ENCODE peak calls at places on chromosome X, in six cellular contexts. One of them, this sample, is unnamed. For H3K4me1, the result is how much of the 10 kb centered on the place peaks cover.

GRCh38 chrX:2627272-2627867 is 63.7 kb upstream of the CD99 start:
- DNase-seq in tibial nerve: no peak
- DNase-seq in H1: peak
- DNase-seq in heart left ventricle: no peak
- DNase-seq in Peyer's patch: no peak
- DNase-seq in IMR-90: peak
- DNase-seq in this sample: peak

GRCh38 chrX:2828404-2829065 is at the start of gene GYG2:
- DNase-seq in H1: peak
- DNase-seq in IMR-90: peak
- DNase-seq in heart left ventricle: no peak
- DNase-seq in tibial nerve: no peak
- DNase-seq in Peyer's patch: no peak
- DNase-seq in this sample: no peak

GRCh38 chrX:41108007-41108683 is 22.9 kb downstream of the USP9X start:
- DNase-seq in Peyer's patch: no peak
- DNase-seq in heart left ventricle: no peak
- DNase-seq in IMR-90: no peak
- DNase-seq in H1: no peak
- DNase-seq in tibial nerve: no peak
- DNase-seq in this sample: no peak

GRCh38 chrX:45907776-45908175 is 637.4 kb downstream of the ZNF674 start:
- DNase-seq in tibial nerve: no peak
- DNase-seq in IMR-90: no peak
- DNase-seq in Peyer's patch: no peak
- DNase-seq in heart left ventricle: no peak
- DNase-seq in H1: no peak
- DNase-seq in this sample: no peak

GRCh38 chrX:48179691-48180090 is 16.9 kb downstream of the SSX5 start:
- DNase-seq in heart left ventricle: no peak
- DNase-seq in H1: no peak
- DNase-seq in Peyer's patch: no peak
- DNase-seq in tibial nerve: no peak
- DNase-seq in IMR-90: no peak
- DNase-seq in this sample: no peak

GRCh38 chrX:64093761-64094160 is 111.7 kb downstream of the AMER1 start:
- DNase-seq in heart left ventricle: no peak
- DNase-seq in IMR-90: peak
- DNase-seq in H1: no peak
- DNase-seq in tibial nerve: no peak
- DNase-seq in Peyer's patch: no peak
- DNase-seq in this sample: no peak

GRCh38 chrX:6849711-6850415 is 297.6 kb upstream of the STS start:
- DNase-seq in Peyer's patch: no peak
- DNase-seq in IMR-90: peak
- DNase-seq in heart left ventricle: no peak
- DNase-seq in H1: no peak
- DNase-seq in tibial nerve: no peak
- DNase-seq in this sample: no peak

GRCh38 chrX:68694429-68695205 is 47.2 kb downstream of the STARD8 start:
- DNase-seq in H1: no peak
- DNase-seq in heart left ventricle: no peak
- DNase-seq in IMR-90: no peak
- DNase-seq in Peyer's patch: no peak
- DNase-seq in tibial nerve: no peak
- DNase-seq in this sample: no peak

GRCh38 chrX:112819013-112819635 is 21.5 kb downstream of the AMOT start:
- DNase-seq in tibial nerve: no peak
- DNase-seq in IMR-90: peak
- DNase-seq in heart left ventricle: no peak
- DNase-seq in Peyer's patch: peak
- DNase-seq in H1: no peak
- DNase-seq in this sample: no peak

GRCh38 chrX:41734530-41734929 is 10.5 kb downstream of the GPR82 start:
- DNase-seq in tibial nerve: no peak
- DNase-seq in heart left ventricle: no peak
- DNase-seq in Peyer's patch: no peak
- DNase-seq in H1: no peak
- DNase-seq in IMR-90: peak
- DNase-seq in this sample: no peak

GRCh38 chrX:78092296-78092695 is 11.8 kb upstream of the PGK1 start:
- DNase-seq in tibial nerve: no peak
- DNase-seq in heart left ventricle: no peak
- DNase-seq in Peyer's patch: no peak
- DNase-seq in H1: peak
- DNase-seq in IMR-90: peak
- DNase-seq in this sample: no peak

GRCh38 chrX:8748855-8749254 is 16.9 kb upstream of the ANOS1 start:
- DNase-seq in heart left ventricle: no peak
- DNase-seq in tibial nerve: no peak
- DNase-seq in Peyer's patch: no peak
- DNase-seq in H1: no peak
- DNase-seq in IMR-90: peak
- DNase-seq in this sample: no peak

GRCh38 chrX:57074458-57074857 is 46.9 kb downstream of the SPIN2B start:
- DNase-seq in heart left ventricle: no peak
- DNase-seq in H1: no peak
- DNase-seq in tibial nerve: no peak
- DNase-seq in Peyer's patch: no peak
- DNase-seq in IMR-90: no peak
- DNase-seq in this sample: no peak

GRCh38 chrX:111100191-111100590 is 4.2 kb downstream of the PAK3 start:
- DNase-seq in heart left ventricle: no peak
- DNase-seq in H1: peak
- DNase-seq in Peyer's patch: no peak
- DNase-seq in IMR-90: peak
- DNase-seq in tibial nerve: no peak
- DNase-seq in this sample: no peak

DNA sequence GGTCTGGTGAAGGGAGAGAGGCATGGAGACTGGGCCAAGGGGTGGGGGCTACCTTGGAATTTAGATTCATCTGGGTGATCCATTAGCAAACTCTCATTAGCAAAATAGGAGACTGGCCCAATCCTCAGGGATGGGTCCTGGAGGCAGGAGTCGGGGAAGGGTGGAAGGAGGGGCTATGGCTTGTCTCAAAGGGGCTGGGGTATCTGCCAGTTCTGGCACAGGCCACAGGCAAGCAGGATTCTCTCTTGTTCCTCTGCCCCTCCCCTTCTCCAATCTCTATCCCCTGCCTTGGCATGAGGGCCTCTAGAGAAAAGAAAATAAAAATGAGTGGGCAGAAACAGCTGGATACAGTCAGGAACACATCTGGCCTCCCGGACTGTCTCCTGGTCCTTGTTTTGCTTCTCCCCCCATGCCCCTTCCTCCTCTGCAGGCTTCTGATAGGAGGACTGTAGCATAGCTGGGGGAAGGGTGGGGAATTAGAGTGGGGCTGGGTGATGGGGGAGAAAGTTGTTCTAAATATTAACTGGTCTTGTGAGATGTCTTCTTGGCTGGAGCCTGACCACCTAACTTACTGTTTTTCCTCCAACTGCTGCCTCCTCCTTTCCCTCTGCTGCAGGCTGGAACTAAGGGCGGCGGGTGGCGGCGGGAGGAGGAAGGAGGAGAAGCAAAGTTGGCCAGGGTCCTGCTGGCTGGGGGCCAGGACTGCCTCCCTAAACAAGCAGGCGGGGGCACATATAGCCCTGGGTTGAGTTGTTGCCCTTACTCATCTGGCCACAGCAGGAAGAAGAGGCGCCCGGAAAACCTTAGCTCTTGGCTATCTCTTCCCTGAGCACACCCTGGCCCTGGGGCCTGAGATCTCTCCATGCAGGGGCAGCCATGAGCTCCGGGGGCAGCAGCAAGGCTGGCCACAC is 53.3 kb upstream of the LAS1L start:
- DNase-seq in H1: no peak
- DNase-seq in Peyer's patch: peak
- DNase-seq in IMR-90: peak
- DNase-seq in tibial nerve: peak
- DNase-seq in heart left ventricle: peak
- DNase-seq in this sample: peak
- TF ChIP-seq POLR2A in H1: no peak
- TF ChIP-seq POLR2A in Peyer's patch: no peak
- TF ChIP-seq POLR2A in IMR-90: no peak
- TF ChIP-seq POLR2A in tibial nerve: no peak
- TF ChIP-seq POLR2A in heart left ventricle: no peak
- TF ChIP-seq POLR2A in this sample: no peak

GRCh38 chrX:147935156-147935758 is 23.5 kb downstream of the FMR1 start:
- DNase-seq in heart left ventricle: no peak
- DNase-seq in Peyer's patch: no peak
- DNase-seq in H1: no peak
- DNase-seq in IMR-90: no peak
- DNase-seq in tibial nerve: no peak
- DNase-seq in this sample: no peak
- H3K4me1 ChIP-seq in heart left ventricle: under half
- H3K4me1 ChIP-seq in Peyer's patch: under half
- H3K4me1 ChIP-seq in H1: under half
- H3K4me1 ChIP-seq in IMR-90: under half
- H3K4me1 ChIP-seq in tibial nerve: under half
- H3K4me1 ChIP-seq in this sample: under half

GRCh38 chrX:52261463-52262194 is 76.9 kb downstream of the MAGED4 start:
- DNase-seq in H1: peak
- DNase-seq in Peyer's patch: peak
- DNase-seq in IMR-90: peak
- DNase-seq in heart left ventricle: peak
- DNase-seq in tibial nerve: peak
- DNase-seq in this sample: peak
- TF ChIP-seq POLR2A in H1: peak
- TF ChIP-seq POLR2A in Peyer's patch: peak
- TF ChIP-seq POLR2A in IMR-90: no peak
- TF ChIP-seq POLR2A in heart left ventricle: peak
- TF ChIP-seq POLR2A in tibial nerve: peak
- TF ChIP-seq POLR2A in this sample: no peak

DNA sequence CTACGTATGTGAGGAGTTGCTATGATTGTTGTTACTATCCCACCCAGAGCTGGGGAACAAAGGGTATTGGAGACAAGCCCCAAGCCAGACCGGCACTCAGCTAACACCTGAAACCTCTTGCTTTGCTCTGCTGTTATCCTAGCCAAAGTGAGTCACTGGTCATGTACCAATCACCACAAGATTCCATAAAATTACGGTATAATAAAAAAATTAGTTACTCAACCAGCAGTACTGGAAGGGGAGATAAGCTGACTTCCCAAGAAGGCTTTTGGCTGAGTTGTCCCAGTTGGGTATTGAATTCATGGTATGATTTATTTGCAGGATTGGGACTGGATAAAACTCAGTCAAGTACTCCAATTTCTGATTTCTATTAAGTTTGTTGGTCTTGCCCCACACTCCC is 5.3 kb downstream of the EDA2R start:
- DNase-seq in Peyer's patch: no peak
- DNase-seq in heart left ventricle: no peak
- DNase-seq in tibial nerve: no peak
- DNase-seq in IMR-90: peak
- DNase-seq in H1: no peak
- DNase-seq in this sample: no peak
- H3K4me1 ChIP-seq in Peyer's patch: under half
- H3K4me1 ChIP-seq in heart left ventricle: under half
- H3K4me1 ChIP-seq in tibial nerve: under half
- H3K4me1 ChIP-seq in IMR-90: under half
- H3K4me1 ChIP-seq in H1: under half
- H3K4me1 ChIP-seq in this sample: under half

GRCh38 chrX:74419861-74420193 is 1.5 kb upstream of the SLC16A2 start:
- DNase-seq in IMR-90: no peak
- DNase-seq in H1: no peak
- DNase-seq in tibial nerve: no peak
- DNase-seq in Peyer's patch: no peak
- DNase-seq in heart left ventricle: no peak
- DNase-seq in this sample: peak

GRCh38 chrX:74422576-74423288 is 1.4 kb downstream of the SLC16A2 start:
- DNase-seq in H1: peak
- DNase-seq in IMR-90: peak
- DNase-seq in heart left ventricle: peak
- DNase-seq in tibial nerve: peak
- DNase-seq in Peyer's patch: peak
- DNase-seq in this sample: peak

GRCh38 chrX:74421181-74422028 is at the start of gene SLC16A2:
- DNase-seq in IMR-90: peak
- DNase-seq in tibial nerve: peak
- DNase-seq in Peyer's patch: peak
- DNase-seq in heart left ventricle: peak
- DNase-seq in H1: peak
- DNase-seq in this sample: peak

GRCh38 chrX:74422029-74422352 is 698 bp downstream of the SLC16A2 start:
- DNase-seq in tibial nerve: no peak
- DNase-seq in H1: no peak
- DNase-seq in Peyer's patch: no peak
- DNase-seq in heart left ventricle: no peak
- DNase-seq in IMR-90: no peak
- DNase-seq in this sample: peak

GRCh38 chrX:74420194-74421035 is 878 bp upstream of the SLC16A2 start:
- DNase-seq in IMR-90: peak
- DNase-seq in Peyer's patch: peak
- DNase-seq in tibial nerve: peak
- DNase-seq in H1: peak
- DNase-seq in heart left ventricle: peak
- DNase-seq in this sample: peak
- TF ChIP-seq POLR2A in IMR-90: no peak
- TF ChIP-seq POLR2A in Peyer's patch: no peak
- TF ChIP-seq POLR2A in tibial nerve: no peak
- TF ChIP-seq POLR2A in H1: peak
- TF ChIP-seq POLR2A in heart left ventricle: peak
- TF ChIP-seq POLR2A in this sample: peak

GRCh38 chrX:118349188-118349587 is 3.3 kb downstream of the WDR44 start:
- DNase-seq in H1: no peak
- DNase-seq in Peyer's patch: no peak
- DNase-seq in tibial nerve: no peak
- DNase-seq in IMR-90: no peak
- DNase-seq in heart left ventricle: no peak
- DNase-seq in this sample: no peak

GRCh38 chrX:118346258-118347094 is 570 bp downstream of the WDR44 start:
- DNase-seq in heart left ventricle: no peak
- DNase-seq in IMR-90: no peak
- DNase-seq in tibial nerve: peak
- DNase-seq in Peyer's patch: no peak
- DNase-seq in H1: no peak
- DNase-seq in this sample: peak

GRCh38 chrX:118347131-118347530 is 1.2 kb downstream of the WDR44 start:
- DNase-seq in tibial nerve: no peak
- DNase-seq in Peyer's patch: no peak
- DNase-seq in IMR-90: peak
- DNase-seq in H1: no peak
- DNase-seq in heart left ventricle: no peak
- DNase-seq in this sample: no peak

GRCh38 chrX:118350221-118350620 is 4.3 kb downstream of the WDR44 start:
- DNase-seq in Peyer's patch: no peak
- DNase-seq in tibial nerve: no peak
- DNase-seq in H1: no peak
- DNase-seq in heart left ventricle: no peak
- DNase-seq in IMR-90: peak
- DNase-seq in this sample: no peak

GRCh38 chrX:118348186-118348810 is 2.4 kb downstream of the WDR44 start:
- DNase-seq in H1: no peak
- DNase-seq in tibial nerve: no peak
- DNase-seq in Peyer's patch: no peak
- DNase-seq in IMR-90: no peak
- DNase-seq in heart left ventricle: no peak
- DNase-seq in this sample: no peak
- H3K4me1 ChIP-seq in H1: under half
- H3K4me1 ChIP-seq in tibial nerve: under half
- H3K4me1 ChIP-seq in Peyer's patch: under half
- H3K4me1 ChIP-seq in IMR-90: under half
- H3K4me1 ChIP-seq in heart left ventricle: under half
- H3K4me1 ChIP-seq in this sample: under half

This sample was measured in uterus.